ENCODE peak calls at places on chromosome 22, in seven cellular contexts. U is stromal cell of bone marrow; R is endothelial cell; S is CD4-positive, alpha-beta memory T cell; M is GM10248; D is transverse colon; X is NAMALWA. Y is an unnamed sample.

GRCh38 chr22:17230239-17230638 is 11.0 kb upstream of the ADA2 start:
- DNase-seq in U (no peak), R (no peak), S (no peak), M (no peak), D (no peak), X (no peak), Y (no peak)

GRCh38 chr22:22944268-22944985 is 56.8 kb downstream of the IGLL5 start:
- DNase-seq in U (no peak), R (peak; percentile 2), S (no peak), M (no peak), D (peak; percentile 4), X (no peak), Y (no peak)

GRCh38 chr22:21855715-21856114 is 11.7 kb downstream of the MAPK1 start:
- DNase-seq in U (no peak), R (no peak), S (no peak), M (no peak), D (no peak), X (no peak), Y (no peak)

GRCh38 chr22:20175597-20175900 is 24.7 kb upstream of the CCDC188 start:
- DNase-seq in U (no peak), R (no peak), S (no peak), M (no peak), D (no peak), X (peak; percentile 31), Y (no peak)

GRCh38 chr22:23565942-23566715 is 14.0 kb downstream of the IGLL1 start:
- DNase-seq in U (no peak), R (peak; percentile 22), S (no peak), M (peak; percentile 20), D (no peak), X (no peak), Y (no peak)

GRCh38 chr22:47552541-47553205 is 790.2 kb downstream of the TBC1D22A start:
- DNase-seq in U (no peak), R (no peak), S (no peak), M (no peak), D (no peak), X (no peak), Y (no peak)

GRCh38 chr22:20781272-20781990 is 7.5 kb downstream of the SERPIND1 start:
- DNase-seq in U (no peak), R (no peak), S (no peak), M (no peak), D (no peak), X (no peak), Y (no peak)

GRCh38 chr22:41021039-41021654 is 70.0 kb downstream of the RBX1 start:
- DNase-seq in U (no peak), R (no peak), S (no peak), M (no peak), D (peak; percentile 22), X (no peak), Y (no peak)

GRCh38 chr22:39279170-39279850 is 34.5 kb upstream of the PDGFB start:
- DNase-seq in U (no peak), R (no peak), S (no peak), M (no peak), D (no peak), X (no peak), Y (no peak)

GRCh38 chr22:27880778-27881394 is 38.2 kb downstream of the PITPNB start:
- DNase-seq in U (peak; percentile 60), R (peak; percentile 48), S (peak; percentile 36), M (peak; percentile 23), D (no peak), X (peak; percentile 76), Y (peak; percentile 22)

GRCh38 chr22:37218399-37218770 is 6.1 kb upstream of the SSTR3 start:
- DNase-seq in U (no peak), R (no peak), S (no peak), M (no peak), D (no peak), X (no peak), Y (no peak)

GRCh38 chr22:45910928-45911467 is 66.0 kb downstream of the WNT7B start:
- DNase-seq in U (no peak), R (no peak), S (no peak), M (no peak), D (no peak), X (no peak), Y (no peak)

GRCh38 chr22:19488884-19489843 is 9.4 kb downstream of the CDC45 start:
- DNase-seq in U (peak; percentile 51), R (no peak), S (no peak), M (no peak), D (no peak), X (peak; percentile 21), Y (no peak)

GRCh38 chr22:30838111-30838510 is 130.5 kb downstream of the MORC2 start:
- DNase-seq in U (no peak), R (no peak), S (no peak), M (no peak), D (no peak), X (no peak), Y (no peak)

GRCh38 chr22:19291218-19291579 is 320 bp downstream of the CLTCL1 start:
- DNase-seq in U (no peak), R (peak; percentile 49), S (no peak), M (peak; percentile 36), D (peak; percentile 40), X (no peak), Y (peak; percentile 16)

GRCh38 chr22:43944670-43945430 is 10.4 kb upstream of the SAMM50 start:
- DNase-seq in U (no peak), R (no peak), S (no peak), M (no peak), D (no peak), X (no peak), Y (no peak)

GRCh38 chr22:33914131-33914530 is 6.1 kb downstream of the LARGE1 start:
- DNase-seq in U (no peak), R (no peak), S (no peak), M (no peak), D (no peak), X (no peak), Y (no peak)

GRCh38 chr22:38260760-38261477 is 11.9 kb downstream of the TMEM184B start:
- DNase-seq in U (no peak), R (no peak), S (no peak), M (no peak), D (no peak), X (no peak), Y (no peak)

GRCh38 chr22:38456841-38457699 is 2.1 kb upstream of the KCNJ4 start:
- DNase-seq in U (no peak), R (no peak), S (no peak), M (no peak), D (no peak), X (no peak), Y (no peak)

GRCh38 chr22:42560781-42561180 is 7.0 kb downstream of the SERHL2 start:
- DNase-seq in U (no peak), R (peak; percentile 29), S (no peak), M (peak; percentile 36), D (no peak), X (peak; percentile 65), Y (no peak)

GRCh38 chr22:26681395-26681821 is 24.0 kb downstream of the MIAT start:
- DNase-seq in U (no peak), R (peak; percentile 21), S (no peak), M (no peak), D (no peak), X (no peak), Y (no peak)

GRCh38 chr22:43820671-43821305 is 8.7 kb upstream of the EFCAB6 start:
- DNase-seq in U (no peak), R (no peak), S (no peak), M (no peak), D (no peak), X (no peak), Y (no peak)

GRCh38 chr22:28115426-28115825 is 196.4 kb upstream of the PITPNB start:
- DNase-seq in U (no peak), R (no peak), S (no peak), M (no peak), D (no peak), X (no peak), Y (no peak)

GRCh38 chr22:48889887-48890692 is 937.6 kb downstream of the BRD1 start:
- DNase-seq in U (no peak), R (no peak), S (no peak), M (no peak), D (no peak), X (no peak), Y (no peak)

GRCh38 chr22:27241430-27242110 is 560.0 kb downstream of the MN1 start:
- DNase-seq in U (no peak), R (no peak), S (no peak), M (no peak), D (no peak), X (no peak), Y (no peak)

GRCh38 chr22:26673485-26673884 is 16.1 kb downstream of the MIAT start:
- DNase-seq in U (no peak), R (no peak), S (peak; percentile 12), M (no peak), D (peak; percentile 22), X (no peak), Y (no peak)

GRCh38 chr22:38397189-38398097 is 57.6 kb downstream of the KCNJ4 start:
- DNase-seq in U (no peak), R (peak; percentile 49), S (no peak), M (no peak), D (peak; percentile 59), X (peak; percentile 59), Y (no peak)

GRCh38 chr22:37905534-37906363 is at the start of gene MICALL1:
- DNase-seq in U (peak; percentile 45), R (peak; percentile 76), S (peak; percentile 62), M (peak; percentile 95), D (peak; percentile 85), X (peak; percentile 67), Y (peak; percentile 87)

GRCh38 chr22:47801541-47802245 is 1039.2 kb downstream of the TBC1D22A start:
- DNase-seq in U (no peak), R (no peak), S (no peak), M (no peak), D (no peak), X (no peak), Y (no peak)

GRCh38 chr22:23074451-23074850 is 4.1 kb downstream of the GNAZ start:
- DNase-seq in U (no peak), R (no peak), S (no peak), M (no peak), D (no peak), X (no peak), Y (no peak)

GRCh38 chr22:47168441-47168840 is 406.0 kb downstream of the TBC1D22A start:
- DNase-seq in U (no peak), R (no peak), S (no peak), M (no peak), D (peak; percentile 4), X (no peak), Y (no peak)

GRCh38 chr22:21632931-21633330 is 371 bp downstream of the CCDC116 start:
- DNase-seq in U (no peak), R (no peak), S (no peak), M (no peak), D (no peak), X (no peak), Y (no peak)